ENCODE peak calls at places on chromosomes 13 and 19, in six cellular contexts. A is tibial nerve, N is mesendoderm, V is T follicular helper cell, Y is HepG2, T is heart left ventricle. F is an unnamed sample.

GRCh38 chr13:21100994-21101757 is 39.8 kb upstream of the LATS2 start:
- DNase-seq in A (no peak), N (no peak), V (no peak), Y (peak), T (no peak), F (no peak)

GRCh38 chr19:6608950-6609349 is 18.0 kb upstream of the CD70 start:
- DNase-seq in A (no peak), N (no peak), V (no peak), Y (no peak), T (no peak), F (no peak)

GRCh38 chr19:33375760-33376159 is 2.3 kb downstream of the CEBPG start:
- DNase-seq in A (no peak), N (no peak), V (no peak), Y (peak), T (no peak), F (no peak)

GRCh38 chr13:41722684-41723083 is 238.2 kb downstream of the VWA8 start:
- DNase-seq in A (no peak), N (no peak), V (no peak), Y (no peak), T (no peak), F (no peak)

GRCh38 chr19:40954573-40954972 is 36.5 kb upstream of the CYP2B6 start:
- DNase-seq in A (no peak), N (peak), V (no peak), Y (no peak), T (no peak), F (no peak)

GRCh38 chr13:36190771-36191170 is 23.6 kb downstream of the SOHLH2 start:
- DNase-seq in A (no peak), N (peak), V (no peak), Y (no peak), T (no peak), F (no peak)

GRCh38 chr19:57056972-57057371 is 62.8 kb upstream of the USP29 start:
- DNase-seq in A (no peak), N (no peak), V (no peak), Y (no peak), T (peak), F (no peak)

GRCh38 chr13:31093145-31093885 is 68.4 kb downstream of the HSPH1 start:
- DNase-seq in A (no peak), N (no peak), V (no peak), Y (no peak), T (no peak), F (no peak)

GRCh38 chr13:80047406-80047805 is 293.5 kb downstream of the SPRY2 start:
- DNase-seq in A (no peak), N (no peak), V (no peak), Y (no peak), T (no peak), F (no peak)

GRCh38 chr13:25175431-25175830 is 3.3 kb upstream of the AMER2 start:
- DNase-seq in A (no peak), N (no peak), V (no peak), Y (no peak), T (no peak), F (no peak)

GRCh38 chr13:33751151-33751550 is 66.8 kb upstream of the RFC3 start:
- DNase-seq in A (no peak), N (no peak), V (no peak), Y (no peak), T (no peak), F (no peak)

GRCh38 chr13:111212517-111212873 is 97.4 kb downstream of the ARHGEF7 start:
- DNase-seq in A (no peak), N (no peak), V (no peak), Y (no peak), T (no peak), F (no peak)

GRCh38 chr13:76148926-76149325 is 512.8 kb downstream of the LMO7 start:
- DNase-seq in A (no peak), N (peak), V (no peak), Y (no peak), T (no peak), F (no peak)

GRCh38 chr19:3006075-3006767 is 22.9 kb downstream of the TLE2 start:
- DNase-seq in A (no peak), N (peak), V (no peak), Y (no peak), T (no peak), F (no peak)

GRCh38 chr19:19071897-19072296 is 8.1 kb downstream of the SLC25A42 start:
- DNase-seq in A (no peak), N (no peak), V (no peak), Y (no peak), T (no peak), F (no peak)

GRCh38 chr19:19223060-19223459 is 11.3 kb downstream of the NCAN start:
- DNase-seq in A (no peak), N (no peak), V (no peak), Y (no peak), T (no peak), F (no peak)

GRCh38 chr19:2488942-2489731 is 13.2 kb downstream of the GADD45B start:
- DNase-seq in A (no peak), N (peak), V (no peak), Y (no peak), T (peak), F (no peak)

GRCh38 chr13:82076421-82076820 is 1735.5 kb upstream of the SPRY2 start:
- DNase-seq in A (no peak), N (no peak), V (no peak), Y (no peak), T (no peak), F (no peak)

GRCh38 chr13:113636266-113636963 is 21.6 kb downstream of the ATP4B start:
- DNase-seq in A (no peak), N (no peak), V (no peak), Y (no peak), T (no peak), F (no peak)

GRCh38 chr19:7506385-7507328 is 9.2 kb upstream of the ZNF358 start:
- DNase-seq in A (peak), N (peak), V (no peak), Y (peak), T (peak), F (no peak)

GRCh38 chr13:30143671-30144400 is 163.5 kb downstream of the KATNAL1 start:
- DNase-seq in A (no peak), N (no peak), V (no peak), Y (no peak), T (no peak), F (no peak)

GRCh38 chr19:46009530-46010510 is 13.0 kb downstream of the PGLYRP1 start:
- DNase-seq in A (peak), N (peak), V (peak), Y (peak), T (peak), F (no peak)

GRCh38 chr19:38229585-38230073 is 5.6 kb upstream of the DPF1 start:
- DNase-seq in A (no peak), N (peak), V (peak), Y (peak), T (peak), F (peak)

GRCh38 chr13:36819811-36820140 is 754 bp downstream of the RFXAP start:
- DNase-seq in A (no peak), N (peak), V (no peak), Y (no peak), T (no peak), F (no peak)

GRCh38 chr19:5547881-5548280 is 19.9 kb downstream of the TINCR start:
- DNase-seq in A (no peak), N (peak), V (no peak), Y (peak), T (no peak), F (no peak)

GRCh38 chr13:40986328-40986856 is 32.7 kb downstream of the ELF1 start:
- DNase-seq in A (no peak), N (no peak), V (no peak), Y (peak), T (no peak), F (no peak)